ENCODE peak calls at places on chromosomes 3 and 15, in four cellular contexts. X is A549, G is body of pancreas, C is IMR-90. A is an unnamed sample.

GRCh38 chr3:12796171-12797123 is at the start of gene CAND2:
- DNase-seq in X (peak), G (peak), C (peak), A (peak)

GRCh38 chr15:88656760-88657221 is 18.0 kb downstream of the ISG20 start:
- DNase-seq in X (no peak), C (no peak), G (no peak), A (no peak)

GRCh38 chr3:55604414-55604813 is 117.3 kb upstream of the WNT5A start:
- DNase-seq in X (no peak), C (no peak), G (no peak), A (no peak)

GRCh38 chr3:37861540-37862051 is at the start of gene CTDSPL:
- DNase-seq in X (peak), G (peak), C (peak), A (peak)

GRCh38 chr3:11776346-11776745 is 70.3 kb downstream of the TAMM41 start:
- DNase-seq in G (no peak), C (no peak), X (no peak), A (no peak)

GRCh38 chr3:168186293-168186983 is 90.7 kb upstream of the GOLIM4 start:
- DNase-seq in C (peak), X (no peak), G (no peak), A (no peak)

GRCh38 chr3:165643433-165643824 is 193.8 kb downstream of the BCHE start:
- DNase-seq in X (peak), G (no peak), C (peak), A (peak)

GRCh38 chr3:12706504-12707253 is 42.8 kb upstream of the RAF1 start:
- DNase-seq in X (peak), C (peak), G (peak), A (peak)

GRCh38 chr15:43280996-43281395 is 14.3 kb upstream of the TGM5 start:
- DNase-seq in X (no peak), G (no peak), C (no peak), A (no peak)

GRCh38 chr3:134212898-134213665 is 37.6 kb downstream of the RYK start:
- DNase-seq in G (peak), C (peak), X (peak), A (peak)

GRCh38 chr3:138479355-138479964 is 45.0 kb downstream of the ESYT3 start:
- DNase-seq in G (peak), X (peak), C (peak), A (no peak)

GRCh38 chr3:57805263-57805662 is 49.2 kb downstream of the SLMAP start:
- DNase-seq in G (no peak), X (no peak), C (no peak), A (no peak)

GRCh38 chr15:60000113-60000823 is 3.8 kb upstream of the FOXB1 start:
- DNase-seq in X (no peak), G (no peak), C (no peak), A (no peak)

GRCh38 chr3:184549793-184550585 is 11.6 kb upstream of the EPHB3 start:
- DNase-seq in G (no peak), X (no peak), C (no peak), A (no peak)

GRCh38 chr15:36831915-36832310 is 252.5 kb downstream of the CDIN1 start:
- DNase-seq in C (no peak), X (no peak), G (no peak), A (peak)

GRCh38 chr3:194364314-194364651 is 5.3 kb downstream of the LRRC15 start:
- DNase-seq in G (no peak), C (no peak), X (no peak), A (no peak)

GRCh38 chr3:122005033-122005565 is 16.9 kb downstream of the ILDR1 start:
- DNase-seq in X (no peak), C (no peak), G (no peak), A (no peak)

GRCh38 chr3:189983612-189984011 is 137.1 kb downstream of the P3H2 start:
- DNase-seq in G (no peak), X (no peak), C (no peak), A (no peak)

GRCh38 chr3:67509471-67510075 is 144.8 kb downstream of the SUCLG2 start:
- DNase-seq in X (no peak), C (peak), G (no peak), A (peak)

GRCh38 chr3:54967586-54968244 is 39.9 kb upstream of the LRTM1 start:
- DNase-seq in X (peak), C (peak), G (no peak), A (no peak)

GRCh38 chr3:193614430-193614829 is 21.4 kb downstream of the OPA1 start:
- DNase-seq in C (no peak), G (no peak), X (no peak), A (no peak)

GRCh38 chr15:58475573-58476524 is 44.1 kb downstream of the LIPC start:
- DNase-seq in G (no peak), X (no peak), C (peak), A (no peak)

GRCh38 chr3:194485471-194485875 is 1.3 kb downstream of the ATP13A3 start:
- DNase-seq in C (peak), X (no peak), G (no peak), A (peak)

GRCh38 chr15:96409231-96410138 is 79.0 kb downstream of the NR2F2 start:
- DNase-seq in G (no peak), C (peak), X (no peak), A (no peak)

GRCh38 chr15:26260517-26261133 is 397.5 kb upstream of the ATP10A start:
- DNase-seq in X (peak), C (peak), G (peak), A (no peak)

GRCh38 chr3:78604328-78604727 is 1163.5 kb downstream of the ROBO1 start:
- DNase-seq in G (no peak), X (no peak), C (peak), A (peak)

GRCh38 chr3:101879102-101879501 is 29.8 kb downstream of the NFKBIZ start:
- DNase-seq in G (no peak), X (no peak), C (no peak), A (no peak)

GRCh38 chr3:188274249-188274915 is 120.4 kb downstream of the LPP start:
- DNase-seq in C (peak), G (no peak), X (no peak), A (no peak)

GRCh38 chr15:76467136-76467535 is 130.6 kb downstream of the ISL2 start:
- DNase-seq in G (no peak), C (no peak), X (no peak), A (no peak)

GRCh38 chr15:67685008-67685599 is 140.2 kb upstream of the SKOR1 start:
- DNase-seq in C (peak), X (peak), G (no peak), A (no peak)

GRCh38 chr3:141234283-141234682 is 2.7 kb downstream of the PXYLP1 start:
- DNase-seq in X (no peak), G (no peak), C (no peak), A (no peak)

GRCh38 chr3:8976540-8977182 is 13.4 kb upstream of the RAD18 start:
- DNase-seq in G (no peak), X (no peak), C (no peak), A (no peak)

GRCh38 chr15:92989469-92989868 is 89.3 kb downstream of the CHD2 start:
- DNase-seq in C (no peak), G (no peak), X (no peak), A (no peak)

GRCh38 chr3:16910207-16910606 is 25.5 kb downstream of the PLCL2 start:
- DNase-seq in X (no peak), C (no peak), G (no peak), A (no peak)

GRCh38 chr3:134094491-134094890 is 64.8 kb upstream of the SLCO2A1 start:
- DNase-seq in G (no peak), X (no peak), C (peak), A (no peak)

GRCh38 chr3:181782306-181782924 is 70.7 kb downstream of the SOX2 start:
- DNase-seq in G (no peak), C (no peak), X (peak), A (peak)

GRCh38 chr15:58043192-58043903 is 22.2 kb downstream of the ALDH1A2 start:
- DNase-seq in C (peak), G (peak), X (peak), A (no peak)

GRCh38 chr15:35362195-35362829 is 183.7 kb downstream of the DPH6 start:
- DNase-seq in C (peak), G (no peak), X (no peak), A (no peak)

GRCh38 chr3:15333099-15333956 is 942 bp upstream of the SH3BP5 start:
- DNase-seq in C (no peak), X (peak), G (no peak), A (no peak)

GRCh38 chr3:15332405-15333098 is at the start of gene SH3BP5:
- DNase-seq in C (peak), X (peak), G (peak), A (peak)

GRCh38 chr3:15331072-15331605 is 1.2 kb downstream of the SH3BP5 start:
- DNase-seq in X (no peak), C (no peak), G (no peak), A (no peak)

GRCh38 chr3:15330031-15330596 is 2.3 kb downstream of the SH3BP5 start:
- DNase-seq in G (no peak), C (peak), X (no peak), A (no peak)

GRCh38 chr3:15331606-15332404 is 581 bp downstream of the SH3BP5 start:
- DNase-seq in G (peak), C (peak), X (no peak), A (peak)
- TF ChIP-seq POLR2A in G (no peak), C (no peak), X (no peak), A (no peak)

GRCh38 chr15:41936649-41937567 is 35.4 kb downstream of the EHD4 start:
- DNase-seq in X (no peak), G (no peak), C (peak), A (no peak)
- TF ChIP-seq POLR2A in X (no peak), G (no peak), C (no peak), A (no peak)

GRCh38 chr3:61227799-61228198 is 23.5 kb downstream of the FHIT start:
- DNase-seq in G (no peak), X (no peak), C (no peak), A (no peak)
- TF ChIP-seq POLR2A in G (no peak), X (no peak), C (no peak), A (no peak)

GRCh38 chr15:75201609-75202250 is at the start of gene C15orf39:
- DNase-seq in X (peak), G (peak), C (peak), A (peak)
- TF ChIP-seq POLR2A in X (peak), G (peak), C (peak), A (peak)

GRCh38 chr3:25782938-25783660 is at the start of gene NGLY1:
- DNase-seq in X (peak), G (peak), C (peak), A (peak)
- TF ChIP-seq POLR2A in X (peak), G (peak), C (peak), A (peak)

DNA sequence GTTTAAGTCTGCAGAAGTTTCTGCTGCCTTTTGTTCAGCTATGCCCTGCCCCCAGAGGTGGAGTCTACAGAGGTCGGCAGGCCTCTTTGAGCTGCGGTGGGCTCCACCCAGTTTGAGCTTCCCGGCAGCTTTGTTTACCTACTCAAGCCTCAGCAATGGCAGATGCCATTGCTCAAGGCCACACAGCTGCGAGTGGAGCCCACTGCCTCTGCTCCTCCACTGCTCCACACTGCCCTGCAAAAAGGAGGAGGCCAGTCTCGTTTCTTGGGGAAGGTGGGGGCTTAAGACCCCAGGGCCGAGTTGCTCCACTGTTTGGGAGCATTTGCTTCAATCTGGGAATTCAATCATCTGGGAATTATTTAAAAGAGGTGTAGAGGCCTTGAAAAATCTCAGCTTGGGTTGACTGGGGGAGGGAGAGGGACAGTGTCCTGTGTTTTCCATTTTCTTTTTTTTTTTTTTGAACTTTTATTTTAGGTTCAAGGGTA is 144.6 kb upstream of the MEF2A start:
- DNase-seq in G (no peak), C (peak), X (no peak), A (no peak)
- TF ChIP-seq POLR2A in G (no peak), C (no peak), X (no peak), A (no peak)